ENCODE peak calls at places on chromosome 4, in seven cellular contexts. L is right atrium auricular region, C is cardiac fibroblast, B is bronchial epithelial cell, X is endothelial cell of umbilical vein, G is psoas muscle, I is AG09309. V is an unnamed sample.

GRCh38 chr4:9988349-9988748 is 32.9 kb downstream of the SLC2A9 start:
- DNase-seq in C (peak), G (no peak), B (no peak), X (no peak), I (no peak), L (peak), V (no peak)

GRCh38 chr4:84530871-84531270 is 31.8 kb upstream of the NKX6-1 start:
- DNase-seq in I (no peak), G (no peak), X (no peak), B (peak), L (no peak), C (peak), V (no peak)

GRCh38 chr4:39587881-39588280 is 50.8 kb downstream of the SMIM14 start:
- DNase-seq in B (peak), X (peak), L (no peak), C (peak), G (no peak), I (no peak), V (peak)

GRCh38 chr4:78684196-78685079 is 91.7 kb upstream of the BMP2K start:
- DNase-seq in B (no peak), C (peak), I (no peak), X (peak), L (no peak), G (no peak), V (no peak)

GRCh38 chr4:152102184-152103000 is 341.6 kb upstream of the GATB start:
- DNase-seq in L (no peak), B (peak), I (no peak), G (no peak), C (peak), X (peak), V (peak)

GRCh38 chr4:55321707-55322264 is 24.3 kb upstream of the SRD5A3 start:
- DNase-seq in X (peak), G (no peak), B (peak), L (peak), C (peak), I (peak), V (no peak)

GRCh38 chr4:185523862-185524261 is 11.4 kb downstream of the PDLIM3 start:
- DNase-seq in L (no peak), I (no peak), G (no peak), X (no peak), C (no peak), B (no peak), V (no peak)

GRCh38 chr4:83862471-83862870 is 326.6 kb downstream of the GPAT3 start:
- DNase-seq in I (no peak), L (no peak), C (peak), G (no peak), X (no peak), B (no peak), V (no peak)

GRCh38 chr4:66062044-66062443 is 391.8 kb upstream of the EPHA5 start:
- DNase-seq in X (peak), L (no peak), B (peak), C (peak), G (no peak), I (no peak), V (no peak)

GRCh38 chr4:154590329-154591006 is at the start of gene FGA:
- DNase-seq in L (no peak), B (no peak), G (no peak), C (no peak), I (no peak), X (no peak), V (no peak)

GRCh38 chr4:5933996-5934831 is 41.3 kb upstream of the CRMP1 start:
- DNase-seq in I (no peak), X (no peak), B (no peak), G (no peak), C (no peak), L (no peak), V (no peak)

GRCh38 chr4:67234296-67234695 is 311.0 kb downstream of the CENPC start:
- DNase-seq in I (no peak), L (no peak), X (no peak), B (no peak), C (no peak), G (no peak), V (no peak)

GRCh38 chr4:122827258-122827887 is 742 bp downstream of the FGF2 start:
- DNase-seq in I (no peak), C (peak), L (peak), G (peak), B (no peak), X (peak), V (no peak)

GRCh38 chr4:127425911-127426310 is 206.8 kb upstream of the INTU start:
- DNase-seq in L (no peak), C (no peak), B (no peak), I (no peak), G (no peak), X (no peak), V (no peak)

GRCh38 chr4:124409044-124409443 is 303.5 kb downstream of the ANKRD50 start:
- DNase-seq in X (no peak), L (no peak), B (no peak), I (no peak), C (peak), G (no peak), V (no peak)

GRCh38 chr4:16931906-16932305 is 33.5 kb upstream of the LDB2 start:
- DNase-seq in L (no peak), B (no peak), X (peak), G (no peak), I (no peak), C (peak), V (peak)

GRCh38 chr4:9919047-9919446 is 102.2 kb downstream of the SLC2A9 start:
- DNase-seq in X (no peak), B (no peak), G (no peak), L (no peak), I (no peak), C (no peak), V (no peak)

GRCh38 chr4:113835005-113835404 is 73.5 kb upstream of the CAMK2D start:
- DNase-seq in B (peak), X (peak), L (no peak), G (no peak), C (peak), I (no peak), V (no peak)

GRCh38 chr4:161828061-161828460 is 335.7 kb downstream of the FSTL5 start:
- DNase-seq in G (no peak), L (no peak), C (no peak), B (no peak), X (no peak), I (no peak), V (no peak)

GRCh38 chr4:117417856-117418255 is 332.5 kb upstream of the TRAM1L1 start:
- DNase-seq in B (peak), X (no peak), G (no peak), I (no peak), C (no peak), L (no peak), V (no peak)

GRCh38 chr4:83606898-83607297 is 71.0 kb downstream of the GPAT3 start:
- DNase-seq in B (no peak), I (no peak), C (no peak), G (no peak), X (no peak), L (no peak), V (no peak)

GRCh38 chr4:140349816-140350215 is 23.6 kb upstream of the SCOC start:
- DNase-seq in C (no peak), B (no peak), I (no peak), X (no peak), G (no peak), L (no peak), V (no peak)

GRCh38 chr4:169272265-169272886 is 1.6 kb upstream of the SH3RF1 start:
- DNase-seq in I (peak), L (no peak), G (no peak), B (peak), X (peak), C (peak), V (peak)

GRCh38 chr4:127685292-127685691 is 44.9 kb upstream of the SLC25A31 start:
- DNase-seq in G (no peak), B (peak), I (no peak), L (no peak), X (peak), C (peak), V (peak)

GRCh38 chr4:7854697-7855370 is 84.8 kb downstream of the AFAP1 start:
- DNase-seq in I (no peak), G (no peak), L (no peak), C (peak), B (peak), X (no peak), V (no peak)

GRCh38 chr4:172688536-172688935 is 480.1 kb upstream of the GALNT7 start:
- DNase-seq in L (no peak), B (no peak), X (no peak), I (no peak), C (no peak), G (no peak), V (no peak)

GRCh38 chr4:170589597-170590191 is 499.9 kb upstream of the AADAT start:
- DNase-seq in I (no peak), C (peak), G (no peak), B (peak), X (no peak), L (no peak), V (no peak)

GRCh38 chr4:24489870-24490269 is 94.5 kb downstream of the DHX15 start:
- DNase-seq in B (no peak), G (peak), I (no peak), C (peak), L (no peak), X (no peak), V (no peak)

GRCh38 chr4:42673084-42673429 is 16.2 kb upstream of the ATP8A1 start:
- DNase-seq in C (peak), I (no peak), B (peak), G (no peak), X (no peak), L (peak), V (no peak)

GRCh38 chr4:84535901-84536300 is 36.8 kb upstream of the NKX6-1 start:
- DNase-seq in I (no peak), C (no peak), X (no peak), L (no peak), G (no peak), B (no peak), V (no peak)

GRCh38 chr4:189362364-189362763 is 578.3 kb upstream of the FRG1 start:
- DNase-seq in C (no peak), X (no peak), L (no peak), I (no peak), G (no peak), B (no peak), V (no peak)

GRCh38 chr4:189367832-189368231 is 572.8 kb upstream of the FRG1 start:
- DNase-seq in G (no peak), X (no peak), C (no peak), B (no peak), I (no peak), L (no peak), V (no peak)

DNA sequence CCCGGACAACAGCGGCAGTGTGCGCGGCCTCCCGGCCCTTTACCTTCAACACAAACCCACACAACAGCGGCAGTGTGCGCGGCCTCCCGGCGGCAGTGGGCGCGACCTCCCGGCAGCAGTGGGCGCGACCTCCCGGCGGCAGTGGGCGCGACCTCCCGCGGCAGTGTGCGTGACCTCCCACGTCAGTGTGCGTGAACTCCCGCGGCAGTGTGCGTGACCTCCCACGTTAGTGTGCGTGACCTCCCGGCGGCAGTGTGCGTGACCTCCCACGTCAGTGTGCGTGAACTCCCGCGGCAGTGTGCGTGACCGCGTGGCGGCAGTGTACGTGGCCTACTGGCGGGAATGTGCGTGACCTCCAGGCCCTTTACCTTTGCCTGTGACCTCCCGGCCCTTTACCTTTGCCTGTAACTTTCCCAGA is 576.6 kb upstream of the FRG1 start:
- DNase-seq in X (no peak), C (no peak), L (no peak), G (no peak), I (no peak), B (no peak), V (no peak)
- H3K4me3 ChIP-seq in X (no peak), C (no peak), L (no peak), G (no peak), I (no peak), B (no peak), V (no peak)

DNA sequence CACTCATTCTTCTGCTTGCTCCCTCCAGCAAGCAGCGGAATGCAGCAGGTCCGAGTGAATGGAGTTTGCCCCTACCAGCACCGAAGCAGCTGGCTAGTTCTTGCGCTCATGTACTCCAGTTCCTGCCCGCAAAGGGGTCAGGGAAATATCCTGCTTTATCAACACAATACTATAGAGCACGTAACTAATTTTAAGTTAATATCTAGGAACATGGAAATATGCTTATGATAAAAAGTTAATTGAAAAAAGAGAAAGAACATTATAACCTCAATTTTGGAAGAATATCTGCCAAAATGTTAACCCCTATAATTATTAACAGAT is 195.6 kb downstream of the SNCA start:
- DNase-seq in I (no peak), L (no peak), C (no peak), G (no peak), X (peak), B (no peak), V (no peak)
- TF ChIP-seq CTCF in I (no peak), L (no peak), C (no peak), G (no peak), X (no peak), B (no peak), V (no peak)

GRCh38 chr4:80201326-80202151 is 4.2 kb downstream of the PRDM8 start:
- DNase-seq in B (no peak), L (no peak), X (peak), C (peak), I (no peak), G (no peak), V (no peak)
- H3K4me3 ChIP-seq in B (peak), L (peak), X (no peak), C (peak), I (peak), G (peak), V (peak)

DNA sequence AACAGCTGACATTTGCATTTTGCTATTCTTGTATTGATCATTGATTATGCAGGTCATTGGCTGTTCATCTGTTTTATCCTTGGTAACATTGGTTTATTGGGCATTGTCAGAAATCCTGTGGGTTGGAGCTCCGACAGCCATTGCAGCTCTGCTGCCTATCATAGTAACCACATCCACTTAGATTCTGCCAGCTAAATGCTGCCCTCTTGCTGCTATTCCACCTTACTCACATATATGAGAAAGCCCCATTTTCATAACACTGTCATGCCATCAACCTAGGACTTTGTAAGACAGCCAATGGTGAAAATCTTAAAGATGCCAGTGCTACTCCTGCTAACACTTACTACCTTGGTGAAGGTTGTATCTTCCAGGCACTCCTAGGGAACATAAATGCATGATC is 187.3 kb upstream of the CXCL13 start:
- DNase-seq in B (peak), G (no peak), C (no peak), L (no peak), I (no peak), X (no peak), V (no peak)
- TF ChIP-seq CTCF in B (peak), G (no peak), C (no peak), L (no peak), I (peak), X (no peak), V (peak)

DNA sequence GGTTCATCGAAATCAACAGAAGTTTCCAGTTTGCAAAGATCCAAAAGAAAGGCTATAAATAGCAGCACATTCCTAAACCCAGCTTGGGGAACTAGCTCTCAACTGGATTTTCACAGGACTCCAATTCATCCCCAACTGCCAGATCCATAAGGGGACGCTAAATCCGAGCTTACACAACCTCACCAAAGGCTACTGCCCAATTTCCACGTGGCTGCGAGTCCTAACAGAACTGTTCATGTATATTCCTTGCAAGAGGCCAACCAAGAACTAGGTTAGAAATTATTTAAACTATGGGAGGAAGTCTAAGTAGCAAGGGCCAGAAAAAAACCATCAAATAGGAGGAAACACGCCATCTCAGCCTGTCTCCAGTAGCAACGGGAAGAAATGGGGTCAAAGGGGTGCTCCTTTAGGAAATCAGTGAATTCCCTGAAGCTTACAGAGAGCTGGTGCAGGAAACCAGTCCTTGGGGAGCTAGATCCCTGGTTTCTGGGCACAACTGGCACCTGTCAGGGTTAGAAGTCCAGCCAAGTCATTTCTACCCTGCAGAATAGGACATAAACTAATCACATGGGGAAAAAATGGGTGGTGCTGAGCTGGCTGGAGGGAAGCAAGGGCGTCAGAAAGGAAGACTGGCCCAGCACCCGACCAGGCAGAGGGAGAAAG is 20.7 kb downstream of the RELL1 start:
- DNase-seq in I (no peak), C (no peak), L (no peak), X (peak), G (no peak), B (no peak), V (no peak)
- H3K4me3 ChIP-seq in I (no peak), C (no peak), L (no peak), X (peak), G (no peak), B (no peak), V (no peak)

DNA sequence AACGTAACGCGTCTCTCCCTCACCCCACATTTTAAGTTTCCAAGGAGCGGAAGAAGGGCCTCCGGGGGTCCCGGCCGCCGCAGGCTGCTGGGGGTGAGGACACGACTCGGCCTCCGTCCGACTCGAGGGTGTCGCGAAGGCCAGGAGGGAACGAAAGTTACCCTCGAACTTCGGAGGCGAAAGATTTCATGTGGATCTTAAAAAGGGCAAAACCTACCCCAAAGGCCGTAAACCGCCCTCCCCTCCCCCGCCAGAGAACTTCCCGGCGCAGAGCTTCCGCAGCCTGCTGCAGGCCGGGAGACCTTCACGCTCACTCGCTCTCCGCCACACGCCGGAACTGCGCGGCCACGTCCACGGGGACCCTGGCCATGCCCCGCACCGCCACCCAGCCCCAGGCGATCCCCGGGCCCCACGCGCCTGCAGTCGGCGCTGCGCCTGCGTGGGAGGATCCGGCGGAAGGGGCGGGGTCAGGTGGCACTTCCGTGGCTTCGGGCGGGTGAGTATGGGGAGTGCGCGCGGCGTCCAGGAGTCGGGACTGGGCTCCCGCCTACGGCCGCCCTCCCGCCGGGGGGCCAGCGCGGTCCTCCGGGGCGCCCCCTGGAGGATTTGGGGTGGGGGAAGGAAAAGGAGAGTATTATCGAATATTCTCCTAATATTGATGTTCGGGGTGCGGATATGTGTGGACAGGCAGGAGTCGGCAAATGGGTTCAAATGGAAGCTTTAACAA is at the start of gene MMAA:
- DNase-seq in C (peak), G (peak), L (peak), X (peak), I (peak), B (peak), V (peak)
- TF ChIP-seq CTCF in C (peak), G (peak), L (peak), X (peak), I (peak), B (peak), V (peak)

DNA sequence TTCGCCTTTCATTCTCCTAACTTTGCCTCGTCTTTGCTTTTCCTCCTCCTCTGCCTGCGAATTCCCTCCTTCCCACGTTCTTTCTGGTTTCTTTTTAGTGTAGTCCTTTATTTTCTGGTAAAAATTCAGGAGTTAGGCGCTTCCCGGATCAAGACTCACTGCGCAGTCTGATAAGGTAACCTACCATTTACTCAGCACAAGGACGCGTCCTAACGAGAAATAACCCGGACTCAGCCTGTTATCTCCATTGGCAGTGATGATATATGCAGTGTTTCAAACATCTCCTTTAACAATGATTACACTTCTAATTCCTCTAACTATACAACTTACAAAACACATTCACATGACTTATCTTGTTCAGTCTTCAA is 357 bp upstream of the ETNPPL start:
- DNase-seq in X (peak), G (no peak), I (no peak), L (no peak), C (no peak), B (no peak), V (no peak)
- H3K4me3 ChIP-seq in X (peak), G (peak), I (peak), L (peak), C (peak), B (peak), V (peak)

V was measured in AG04450.